ENCODE peak calls at places on chromosomes 2 and 18, in five cellular contexts. F, B, O, K and S are unnamed samples.

GRCh38 chr2:132416080-132416911 is at the start of gene GPR39:
- DNase-seq in F (peak), B (peak), O (no peak), K (peak), S (peak)

GRCh38 chr2:229273384-229274338 is 2.6 kb upstream of the PID1 start:
- DNase-seq in F (peak), B (peak), O (peak), K (peak), S (peak)

GRCh38 chr2:203730866-203731265 is 24.4 kb downstream of the CD28 start:
- DNase-seq in F (no peak), B (no peak), O (no peak), K (no peak), S (no peak)

GRCh38 chr18:21742323-21742687 is 1.7 kb downstream of the MIB1 start:
- DNase-seq in F (no peak), B (no peak), O (no peak), K (peak), S (peak)

GRCh38 chr2:109419960-109420370 is 193.8 kb downstream of the SEPTIN10 start:
- DNase-seq in F (no peak), B (no peak), O (no peak), K (peak), S (peak)

GRCh38 chr2:1618974-1619373 is 125.3 kb downstream of the PXDN start:
- DNase-seq in F (no peak), B (no peak), O (no peak), K (no peak), S (no peak)

GRCh38 chr18:41936471-41937134 is 18.4 kb upstream of the PIK3C3 start:
- DNase-seq in F (no peak), B (no peak), O (no peak), K (no peak), S (no peak)

GRCh38 chr18:48819276-48819675 is 131.5 kb downstream of the SMAD7 start:
- DNase-seq in F (no peak), B (no peak), O (no peak), K (no peak), S (no peak)

GRCh38 chr2:120313695-120314615 is 32.0 kb upstream of the INHBB start:
- DNase-seq in F (no peak), B (no peak), O (no peak), K (no peak), S (no peak)

GRCh38 chr2:141767051-141767450 is 363.8 kb downstream of the LRP1B start:
- DNase-seq in F (no peak), B (no peak), O (no peak), K (peak), S (peak)

GRCh38 chr2:221850076-221850475 is 278.0 kb upstream of the EPHA4 start:
- DNase-seq in F (no peak), B (no peak), O (no peak), K (no peak), S (peak)

GRCh38 chr2:20074001-20074648 is 22.7 kb upstream of the LAPTM4A start:
- DNase-seq in F (no peak), B (no peak), O (no peak), K (peak), S (no peak)

GRCh38 chr2:235670974-235671787 is 177.3 kb downstream of the AGAP1 start:
- DNase-seq in F (no peak), B (no peak), O (peak), K (no peak), S (no peak)

GRCh38 chr2:61759718-61760117 is 94.1 kb downstream of the FAM161A start:
- DNase-seq in F (no peak), B (no peak), O (no peak), K (peak), S (peak)

GRCh38 chr2:66651295-66651694 is 216.4 kb downstream of the MEIS1 start:
- DNase-seq in F (no peak), B (no peak), O (no peak), K (no peak), S (no peak)

GRCh38 chr2:100647709-100648108 is 84.9 kb downstream of the PDCL3 start:
- DNase-seq in F (no peak), B (no peak), O (no peak), K (no peak), S (no peak)

GRCh38 chr2:222977121-222977520 is 74.9 kb upstream of the KCNE4 start:
- DNase-seq in F (no peak), B (no peak), O (no peak), K (no peak), S (no peak)

GRCh38 chr2:69012310-69013122 is 463 bp upstream of the ANTXR1 start:
- DNase-seq in F (peak), B (peak), O (peak), K (peak), S (peak)

GRCh38 chr18:57466307-57466706 is 31.1 kb downstream of the ONECUT2 start:
- DNase-seq in F (no peak), B (no peak), O (no peak), K (peak), S (no peak)

GRCh38 chr2:168848220-168848619 is 42.0 kb downstream of the SPC25 start:
- DNase-seq in F (peak), B (no peak), O (peak), K (no peak), S (no peak)

GRCh38 chr2:65364986-65365733 is 67.2 kb downstream of the SPRED2 start:
- DNase-seq in F (no peak), B (no peak), O (no peak), K (no peak), S (no peak)

GRCh38 chr2:45674035-45674791 is 22.7 kb downstream of the PRKCE start:
- DNase-seq in F (no peak), B (no peak), O (no peak), K (no peak), S (no peak)

GRCh38 chr18:77320960-77321559 is 71.4 kb downstream of the GALR1 start:
- DNase-seq in F (no peak), B (no peak), O (no peak), K (no peak), S (no peak)

GRCh38 chr18:51088410-51088809 is 58.4 kb downstream of the SMAD4 start:
- DNase-seq in F (no peak), B (no peak), O (no peak), K (no peak), S (no peak)

GRCh38 chr2:109670556-109671411 is 56.6 kb downstream of the SOWAHC start:
- DNase-seq in F (no peak), B (no peak), O (no peak), K (no peak), S (no peak)

GRCh38 chr2:105977212-105977611 is 216.9 kb downstream of the UXS1 start:
- DNase-seq in F (no peak), B (no peak), O (no peak), K (peak), S (peak)